ENCODE peak calls at places on chromosomes 16 and 17, in ten cellular contexts. W, A, Y, N, J, Q, D, U, O and T are unnamed samples.

GRCh38 chr16:78503501-78504110 is 404.2 kb downstream of the WWOX start:
- DNase-seq in D (peak), W (peak), O (no peak), A (peak), Q (peak), N (no peak), U (peak), Y (no peak), J (peak), T (peak)

GRCh38 chr16:67723151-67723915 is 4.2 kb upstream of the GFOD2 start:
- DNase-seq in O (peak), A (peak), W (peak), Y (peak), N (no peak), Q (no peak), J (no peak), D (no peak), U (no peak), T (peak)

GRCh38 chr17:3750296-3750695 is 26.6 kb downstream of the HASPIN start:
- DNase-seq in J (no peak), D (no peak), Q (no peak), A (no peak), Y (no peak), O (no peak), N (no peak), W (no peak), U (no peak), T (no peak)

GRCh38 chr16:3149630-3150345 is 15.0 kb downstream of the ZNF213 start:
- DNase-seq in J (peak), D (peak), A (peak), W (peak), Q (peak), Y (peak), U (peak), N (peak), O (no peak), T (peak)

GRCh38 chr17:31490991-31491793 is 99.7 kb downstream of the RAB11FIP4 start:
- DNase-seq in A (no peak), O (no peak), W (no peak), D (no peak), J (no peak), U (no peak), Y (no peak), Q (no peak), N (no peak), T (no peak)

GRCh38 chr17:5533486-5534315 is 47.3 kb downstream of the MIS12 start:
- DNase-seq in Y (no peak), O (no peak), U (no peak), D (no peak), Q (no peak), N (no peak), J (no peak), A (no peak), W (no peak), T (no peak)

GRCh38 chr16:22624038-22624656 is 113.5 kb downstream of the NPIPB5 start:
- DNase-seq in A (no peak), D (peak), J (no peak), Y (no peak), Q (no peak), O (no peak), U (no peak), W (no peak), N (no peak), T (no peak)

GRCh38 chr16:21645261-21645721 is 7.1 kb downstream of the IGSF6 start:
- DNase-seq in Q (no peak), N (no peak), A (peak), O (no peak), U (no peak), Y (no peak), D (no peak), W (peak), J (no peak), T (peak)

GRCh38 chr17:28038802-28039600 is 3.5 kb upstream of the NLK start:
- DNase-seq in W (peak), U (no peak), J (no peak), D (no peak), O (no peak), N (no peak), A (peak), Y (peak), Q (no peak), T (peak)

GRCh38 chr17:78716292-78716691 is 65.8 kb downstream of the CYTH1 start:
- DNase-seq in N (no peak), J (no peak), Q (no peak), U (no peak), A (no peak), D (peak), Y (no peak), O (no peak), W (no peak), T (no peak)

GRCh38 chr16:70635356-70636016 is 10.9 kb upstream of the IL34 start:
- DNase-seq in N (no peak), Q (no peak), W (peak), J (no peak), Y (peak), O (peak), A (peak), U (no peak), D (no peak), T (peak)

GRCh38 chr17:72176516-72176851 is 55.7 kb downstream of the SOX9 start:
- DNase-seq in A (no peak), J (no peak), D (no peak), N (no peak), O (no peak), W (no peak), Y (no peak), Q (no peak), U (no peak), T (no peak)

GRCh38 chr16:89917773-89918452 is 749 bp upstream of the MC1R start:
- DNase-seq in W (peak), U (peak), A (peak), N (peak), Q (peak), O (no peak), Y (peak), D (peak), J (peak), T (peak)

GRCh38 chr17:16987830-16988601 is 16.1 kb upstream of the TNFRSF13B start:
- DNase-seq in J (peak), N (peak), D (no peak), O (peak), W (peak), Y (peak), A (peak), Q (peak), U (peak), T (peak)

GRCh38 chr17:46772013-46772878 is 46.2 kb downstream of the WNT3 start:
- DNase-seq in D (no peak), Y (peak), A (peak), Q (peak), W (no peak), N (no peak), O (no peak), U (peak), J (no peak), T (peak)

GRCh38 chr17:2071421-2072281 is 16.7 kb downstream of the HIC1 start:
- DNase-seq in A (peak), Q (no peak), D (no peak), Y (peak), O (peak), U (no peak), W (peak), N (no peak), J (peak), T (peak)

GRCh38 chr17:32491371-32492280 is 4.8 kb downstream of the CDK5R1 start:
- DNase-seq in O (no peak), J (no peak), A (no peak), U (no peak), W (no peak), D (peak), Q (no peak), N (no peak), Y (no peak), T (no peak)

GRCh38 chr16:69941251-69942098 is 9.7 kb upstream of the CLEC18A start:
- DNase-seq in A (peak), W (no peak), U (no peak), N (no peak), O (no peak), D (no peak), J (no peak), Q (no peak), Y (peak), T (peak)

GRCh38 chr17:57045868-57046671 is 39.0 kb upstream of the AKAP1 start:
- DNase-seq in Q (peak), J (no peak), Y (no peak), D (peak), N (no peak), U (no peak), A (peak), W (no peak), O (no peak), T (no peak)
- H3K4me3 ChIP-seq in Q (peak), J (peak), Y (no peak), D (no peak), N (peak), U (peak), A (peak), W (no peak), O (peak), T (no peak)

DNA sequence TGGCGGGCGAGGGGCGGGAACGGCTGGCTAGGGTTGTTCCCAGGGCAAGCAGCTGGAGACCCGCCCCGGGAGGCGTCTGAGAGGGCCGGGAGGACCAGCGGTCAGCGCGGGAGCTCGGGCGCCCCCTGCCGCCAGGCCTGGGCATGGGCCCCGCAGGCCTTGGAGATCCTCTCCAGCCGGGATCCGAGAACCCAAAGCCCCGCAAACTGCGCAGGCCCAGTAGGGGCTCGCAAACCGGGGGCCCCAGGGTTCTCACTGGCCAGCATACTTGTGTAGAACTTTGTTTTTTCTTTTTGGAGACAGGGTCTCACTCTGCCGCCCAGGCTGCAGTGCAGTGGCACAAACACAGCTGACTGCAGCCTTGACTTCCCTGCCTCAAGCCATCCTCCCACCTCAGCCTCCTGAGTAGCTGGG is 20.8 kb upstream of the ZNF423 start:
- DNase-seq in J (peak), Y (no peak), Q (peak), N (no peak), A (peak), D (peak), W (no peak), U (peak), O (no peak), T (no peak)
- H3K4me3 ChIP-seq in J (peak), Y (no peak), Q (peak), N (no peak), A (no peak), D (no peak), W (no peak), U (peak), O (no peak), T (no peak)

GRCh38 chr17:48440660-48441059 is 10.6 kb upstream of the SKAP1 start:
- DNase-seq in Y (no peak), D (no peak), Q (no peak), A (no peak), J (no peak), N (no peak), O (no peak), U (peak), W (no peak), T (no peak)
- H3K4me3 ChIP-seq in Y (no peak), D (no peak), Q (no peak), A (no peak), J (no peak), N (peak), O (no peak), U (peak), W (no peak), T (no peak)

GRCh38 chr17:81367171-81367570 is 28.1 kb upstream of the BAHCC1 start:
- DNase-seq in U (no peak), Q (no peak), A (no peak), W (no peak), N (no peak), D (no peak), O (no peak), J (no peak), Y (no peak), T (no peak)

GRCh38 chr17:81364278-81365147 is 30.7 kb upstream of the BAHCC1 start:
- DNase-seq in O (no peak), N (no peak), U (no peak), D (no peak), W (no peak), A (no peak), J (no peak), Q (no peak), Y (no peak), T (no peak)

GRCh38 chr17:81365601-81366585 is 29.4 kb upstream of the BAHCC1 start:
- DNase-seq in D (peak), Q (peak), Y (no peak), U (no peak), W (peak), O (no peak), N (peak), A (no peak), J (peak), T (no peak)

GRCh38 chr17:81366648-81367047 is 28.6 kb upstream of the BAHCC1 start:
- DNase-seq in D (no peak), J (no peak), U (no peak), N (no peak), O (no peak), Y (no peak), W (no peak), A (no peak), Q (no peak), T (no peak)

GRCh38 chr17:81365148-81365600 is 30.1 kb upstream of the BAHCC1 start:
- DNase-seq in W (peak), O (no peak), J (peak), Q (peak), N (no peak), Y (peak), U (peak), D (no peak), A (peak), T (peak)
- H3K4me3 ChIP-seq in W (peak), O (peak), J (peak), Q (peak), N (no peak), Y (peak), U (peak), D (no peak), A (peak), T (peak)

DNA sequence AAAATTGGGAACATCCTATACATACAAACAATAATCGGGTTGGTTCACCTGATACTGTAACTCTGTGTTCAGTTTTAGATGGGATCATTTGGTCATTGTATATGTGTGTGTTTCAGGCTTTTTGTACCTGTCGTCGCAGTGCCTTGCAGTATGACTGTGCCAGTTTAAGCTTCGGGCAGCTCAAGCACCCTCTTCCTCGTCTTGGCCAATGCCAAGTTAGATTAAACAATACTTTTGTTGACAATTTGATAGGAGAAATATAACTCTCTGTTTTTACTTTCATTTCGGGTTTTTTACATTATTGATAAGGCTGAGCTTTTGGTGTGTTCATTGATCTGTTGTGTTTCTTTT is 37.0 kb upstream of the ARHGAP17 start:
- DNase-seq in N (no peak), D (no peak), J (no peak), A (no peak), Y (no peak), O (no peak), W (no peak), U (no peak), Q (no peak), T (no peak)
- H3K4me3 ChIP-seq in N (no peak), D (no peak), J (no peak), A (no peak), Y (no peak), O (no peak), W (no peak), U (no peak), Q (no peak), T (no peak)

DNA sequence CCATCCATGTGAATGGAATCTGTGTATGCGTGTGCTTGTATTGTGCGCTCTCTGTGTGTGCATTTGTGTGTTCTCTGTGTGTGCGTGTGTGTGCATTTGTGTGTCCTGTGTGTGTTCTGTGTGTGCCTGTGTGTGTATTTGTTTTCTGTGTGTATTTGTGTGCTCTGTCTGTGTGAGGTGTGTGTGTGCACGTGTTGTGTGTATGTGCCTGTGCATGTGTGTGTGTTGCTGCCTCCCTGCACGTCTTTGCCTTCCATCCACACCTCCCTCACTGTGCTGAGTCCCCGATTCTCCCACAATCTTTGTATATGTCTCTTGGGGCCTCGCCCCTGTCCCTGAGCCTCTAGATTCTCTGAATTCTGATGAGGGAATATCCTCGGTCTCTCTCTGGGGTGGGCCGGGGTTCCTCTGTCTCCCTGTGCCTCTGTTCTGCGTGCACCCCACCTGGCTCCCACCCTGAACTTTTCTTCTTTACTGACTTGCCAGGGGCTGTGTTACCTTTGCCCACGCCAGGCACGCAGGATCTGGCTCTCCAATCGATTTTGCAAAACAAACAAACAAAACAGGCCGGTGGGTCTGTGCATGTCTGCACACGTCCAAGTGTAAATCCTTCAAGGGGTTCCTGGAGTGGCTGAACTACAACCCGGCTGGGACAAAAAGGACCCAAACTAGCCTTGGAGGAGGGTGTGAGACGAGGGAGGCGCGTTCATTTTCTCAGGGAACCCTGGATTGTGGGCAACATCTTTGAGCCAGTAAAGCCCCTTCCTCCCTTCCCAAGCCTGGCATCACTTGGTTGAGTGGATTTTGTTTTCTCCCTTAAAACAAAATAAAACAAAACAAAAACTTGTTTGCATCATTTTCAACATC is 8.1 kb upstream of the FOXF1 start:
- DNase-seq in Y (no peak), N (no peak), W (no peak), D (no peak), O (no peak), J (no peak), Q (no peak), U (no peak), A (no peak), T (no peak)
- H3K4me3 ChIP-seq in Y (no peak), N (no peak), W (no peak), D (no peak), O (peak), J (no peak), Q (peak), U (no peak), A (no peak), T (no peak)

DNA sequence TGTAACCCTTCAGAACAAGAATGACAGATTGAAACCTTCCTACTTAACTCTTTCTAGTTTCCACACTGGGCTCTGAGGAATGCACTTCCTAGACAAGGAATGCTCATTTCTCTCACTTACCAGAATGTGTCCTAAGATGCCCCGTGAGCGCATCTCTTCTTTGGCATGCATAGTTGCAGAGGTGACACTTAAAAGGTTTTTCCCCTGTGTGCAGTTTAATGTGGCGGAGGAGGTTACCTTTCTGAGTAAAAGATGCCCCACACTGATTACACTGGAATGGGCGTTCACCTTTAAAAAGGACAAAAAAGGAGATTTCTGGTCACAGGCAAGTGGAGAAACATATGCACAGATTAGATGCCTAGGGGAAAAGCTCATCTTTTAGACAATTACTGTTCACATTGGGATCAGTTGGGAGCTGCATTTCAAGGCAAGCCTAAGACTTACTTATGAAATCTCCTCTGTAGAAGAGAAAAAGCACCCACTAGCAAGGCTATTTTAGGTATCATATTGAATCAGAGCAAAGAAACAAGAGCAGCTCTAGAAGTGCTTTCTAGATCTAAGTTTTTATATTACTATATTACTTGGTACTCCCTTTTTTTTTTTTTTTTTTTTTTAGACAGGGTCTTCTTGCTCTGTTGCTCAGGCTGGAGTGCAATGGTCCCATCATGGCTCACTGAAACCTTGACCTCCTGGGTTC is 53.7 kb downstream of the GRB7 start:
- DNase-seq in U (no peak), D (no peak), Q (no peak), N (no peak), W (no peak), Y (no peak), A (no peak), J (no peak), O (no peak), T (no peak)
- H3K4me3 ChIP-seq in U (no peak), D (no peak), Q (no peak), N (peak), W (no peak), Y (no peak), A (no peak), J (no peak), O (no peak), T (no peak)